ENCODE peak calls at places on chromosomes 16 and 17, in six cellular contexts. F is Right ventricle myocardium inferior, T is fibroblast of mammary gland, W is endothelial cell, X is iris pigment epithelial cell, M is HEK293T. A is an unnamed sample.

GRCh38 chr16:69132424-69133252 is at the start of the genes CHTF8 and UTP4:
- DNase-seq in F (peak), T (peak), W (peak), X (peak), M (peak), A (no peak)

GRCh38 chr17:2171725-2172446 is 117.0 kb downstream of the HIC1 start:
- DNase-seq in F (peak), T (peak), W (no peak), X (peak), M (no peak), A (no peak)

GRCh38 chr17:44599298-44600175 is 42.3 kb downstream of the FZD2 start:
- DNase-seq in F (no peak), T (peak), W (no peak), X (peak), M (no peak), A (no peak)

GRCh38 chr16:89953671-89954406 is 5.3 kb downstream of the DEF8 start:
- DNase-seq in F (no peak), T (no peak), W (no peak), X (no peak), M (no peak), A (no peak)

GRCh38 chr16:19283637-19284036 is 1.9 kb upstream of the CLEC19A start:
- DNase-seq in F (no peak), T (no peak), W (no peak), X (no peak), M (no peak), A (no peak)

GRCh38 chr17:74410001-74410443 is 21.9 kb upstream of the GPRC5C start:
- DNase-seq in F (no peak), T (no peak), W (no peak), X (no peak), M (no peak), A (no peak)

GRCh38 chr16:75121949-75122568 is 5.5 kb upstream of the LDHD start:
- DNase-seq in F (no peak), T (no peak), W (no peak), X (no peak), M (no peak), A (no peak)

GRCh38 chr17:855594-855993 is 73.4 kb downstream of the MRM3 start:
- DNase-seq in F (no peak), T (no peak), W (no peak), X (no peak), M (no peak), A (no peak)

GRCh38 chr17:8436169-8436932 is 667 bp downstream of the NDEL1 start:
- DNase-seq in F (peak), T (peak), W (peak), X (peak), M (peak), A (no peak)

GRCh38 chr16:29820271-29820701 is at the start of gene MVP:
- DNase-seq in F (peak), T (peak), W (no peak), X (peak), M (no peak), A (no peak)

GRCh38 chr17:2057130-2057713 is 2.3 kb downstream of the HIC1 start:
- DNase-seq in F (peak), T (no peak), W (peak), X (peak), M (no peak), A (no peak)

GRCh38 chr17:40550608-40551007 is 14.7 kb downstream of the CCR7 start:
- DNase-seq in F (no peak), T (peak), W (no peak), X (peak), M (no peak), A (no peak)

GRCh38 chr17:82489117-82489516 is 30.4 kb upstream of the FOXK2 start:
- DNase-seq in F (peak), T (peak), W (no peak), X (no peak), M (no peak), A (no peak)

GRCh38 chr16:52546291-52546941 is 527 bp downstream of the TOX3 start:
- DNase-seq in F (no peak), T (no peak), W (peak), X (no peak), M (no peak), A (no peak)

GRCh38 chr17:81165246-81166032 is at the start of gene PVALEF:
- DNase-seq in F (no peak), T (no peak), W (peak), X (no peak), M (peak), A (no peak)

GRCh38 chr17:17570207-17570797 is 21.2 kb downstream of the PEMT start:
- DNase-seq in F (no peak), T (no peak), W (peak), X (no peak), M (peak), A (no peak)

GRCh38 chr16:10828851-10829331 is 10.3 kb upstream of the TVP23A start:
- DNase-seq in F (peak), T (peak), W (no peak), X (peak), M (no peak), A (no peak)

GRCh38 chr17:45995617-45996270 is 3.3 kb upstream of the STH start:
- DNase-seq in F (no peak), T (no peak), W (no peak), X (no peak), M (no peak), A (no peak)

GRCh38 chr16:35516551-35516950 is 2057.1 kb downstream of the TP53TG3F start:
- DNase-seq in F (no peak), T (no peak), W (no peak), X (no peak), M (no peak), A (no peak)

GRCh38 chr17:32988481-32989101 is 3.1 kb upstream of the SPACA3 start:
- DNase-seq in F (no peak), T (no peak), W (no peak), X (no peak), M (no peak), A (no peak)

GRCh38 chr17:6077746-6078145 is 7.6 kb downstream of the WSCD1 start:
- DNase-seq in F (no peak), T (no peak), W (no peak), X (no peak), M (no peak), A (no peak)

GRCh38 chr16:64061621-64062020 is 1060.2 kb downstream of the CDH11 start:
- DNase-seq in F (no peak), T (no peak), W (no peak), X (no peak), M (no peak), A (no peak)

GRCh38 chr16:9092963-9093477 is 1.6 kb downstream of the HAPSTR1 start:
- DNase-seq in F (no peak), T (no peak), W (peak), X (no peak), M (no peak), A (no peak)

GRCh38 chr17:21253646-21254441 is 634 bp upstream of the NATD1 start:
- DNase-seq in F (no peak), T (no peak), W (no peak), X (no peak), M (no peak), A (no peak)

GRCh38 chr17:81334419-81334896 is 39.4 kb upstream of the SLC38A10 start:
- DNase-seq in F (no peak), T (no peak), W (no peak), X (no peak), M (no peak), A (no peak)

GRCh38 chr16:31380201-31380600 is 12.9 kb upstream of the ITGAD start:
- DNase-seq in F (no peak), T (no peak), W (no peak), X (no peak), M (no peak), A (no peak)

GRCh38 chr17:53353919-53354351 is 468.8 kb upstream of the KIF2B start:
- DNase-seq in F (no peak), T (no peak), W (no peak), X (no peak), M (no peak), A (no peak)

GRCh38 chr16:51407199-51407598 is 256.1 kb upstream of the SALL1 start:
- DNase-seq in F (no peak), T (no peak), W (no peak), X (no peak), M (no peak), A (no peak)

GRCh38 chr16:65249768-65250167 is 127.9 kb upstream of the CDH11 start:
- DNase-seq in F (peak), T (peak), W (no peak), X (peak), M (no peak), A (no peak)

GRCh38 chr17:19270951-19271611 is 33.9 kb downstream of the EPN2 start:
- DNase-seq in F (peak), T (no peak), W (no peak), X (no peak), M (no peak), A (no peak)

GRCh38 chr17:57051886-57052342 is 33.1 kb upstream of the AKAP1 start:
- DNase-seq in F (no peak), T (no peak), W (no peak), X (no peak), M (no peak), A (no peak)

GRCh38 chr16:57828272-57829161 is 26.2 kb upstream of the KIFC3 start:
- DNase-seq in F (no peak), T (no peak), W (no peak), X (no peak), M (no peak), A (no peak)

GRCh38 chr16:57264950-57265371 is 19.5 kb downstream of the PLLP start:
- DNase-seq in F (peak), T (no peak), W (no peak), X (no peak), M (no peak), A (no peak)

GRCh38 chr17:49157784-49158183 is 25.2 kb downstream of the B4GALNT2 start:
- DNase-seq in F (no peak), T (no peak), W (no peak), X (peak), M (no peak), A (no peak)

GRCh38 chr17:46964315-46965265 is 14.5 kb downstream of the RPRML start:
- DNase-seq in F (no peak), T (peak), W (peak), X (peak), M (peak), A (no peak)

GRCh38 chr17:78041401-78042179 is 83.1 kb downstream of the TNRC6C start:
- DNase-seq in F (no peak), T (no peak), W (no peak), X (no peak), M (no peak), A (peak)

GRCh38 chr17:60060474-60060873 is 18.2 kb downstream of the HEATR6 start:
- DNase-seq in F (no peak), T (peak), W (no peak), X (no peak), M (no peak), A (no peak)

GRCh38 chr16:31072540-31073072 is 1.4 kb downstream of the ZNF668 start:
- DNase-seq in F (peak), T (peak), W (peak), X (peak), M (no peak), A (no peak)

GRCh38 chr17:3964203-3965122 is at the start of gene ATP2A3:
- DNase-seq in F (peak), T (no peak), W (peak), X (no peak), M (no peak), A (no peak)